ENCODE peak calls at places on chromosomes 5 and 9, in five cellular contexts. One of them, this sample, is unnamed.

GRCh38 chr5:41457942-41458341 is 52.5 kb downstream of the PLCXD3 start:
- DNase-seq in PC-3: peak; percentile 6
- DNase-seq in foreskin fibroblast: no peak
- DNase-seq in AG04450: no peak
- DNase-seq in coronary artery: no peak
- DNase-seq in this sample: no peak

GRCh38 chr5:16615737-16616535 is 861 bp downstream of the RETREG1 start:
- DNase-seq in PC-3: peak; percentile 48
- DNase-seq in foreskin fibroblast: no peak
- DNase-seq in AG04450: no peak
- DNase-seq in coronary artery: no peak
- DNase-seq in this sample: no peak

GRCh38 chr5:80835128-80835527 is 125.0 kb upstream of the RASGRF2 start:
- DNase-seq in PC-3: no peak
- DNase-seq in foreskin fibroblast: no peak
- DNase-seq in AG04450: no peak
- DNase-seq in coronary artery: no peak
- DNase-seq in this sample: no peak

GRCh38 chr9:12224449-12224848 is 468.7 kb upstream of the TYRP1 start:
- DNase-seq in PC-3: no peak
- DNase-seq in foreskin fibroblast: no peak
- DNase-seq in AG04450: no peak
- DNase-seq in coronary artery: no peak
- DNase-seq in this sample: no peak

GRCh38 chr5:36777105-36777757 is 99.3 kb upstream of the NIPBL start:
- DNase-seq in PC-3: peak; percentile 49
- DNase-seq in foreskin fibroblast: peak; percentile 43
- DNase-seq in AG04450: peak; percentile 8
- DNase-seq in coronary artery: no peak
- DNase-seq in this sample: no peak

GRCh38 chr5:93280518-93280917 is 300.5 kb downstream of the NR2F1-AS1 start:
- DNase-seq in PC-3: peak; percentile 24
- DNase-seq in foreskin fibroblast: no peak
- DNase-seq in AG04450: no peak
- DNase-seq in coronary artery: no peak
- DNase-seq in this sample: no peak

GRCh38 chr5:148796931-148797330 is 29.5 kb upstream of the ADRB2 start:
- DNase-seq in PC-3: peak; percentile 50
- DNase-seq in foreskin fibroblast: peak; percentile 26
- DNase-seq in AG04450: no peak
- DNase-seq in coronary artery: no peak
- DNase-seq in this sample: no peak

GRCh38 chr5:177472460-177473441 is 683 bp downstream of the DBN1 start:
- DNase-seq in PC-3: peak; percentile 44
- DNase-seq in foreskin fibroblast: peak; percentile 66
- DNase-seq in AG04450: no peak
- DNase-seq in coronary artery: no peak
- DNase-seq in this sample: no peak

GRCh38 chr5:29950416-29951145 is 1242.9 kb upstream of the CDH6 start:
- DNase-seq in PC-3: no peak
- DNase-seq in foreskin fibroblast: no peak
- DNase-seq in AG04450: no peak
- DNase-seq in coronary artery: no peak
- DNase-seq in this sample: no peak

GRCh38 chr5:145960848-145961600 is 24.6 kb downstream of the SH3RF2 start:
- DNase-seq in PC-3: no peak
- DNase-seq in foreskin fibroblast: no peak
- DNase-seq in AG04450: no peak
- DNase-seq in coronary artery: no peak
- DNase-seq in this sample: no peak

GRCh38 chr9:113541019-113541900 is 77.7 kb downstream of the RGS3 start:
- DNase-seq in PC-3: peak; percentile 24
- DNase-seq in foreskin fibroblast: peak; percentile 33
- DNase-seq in AG04450: no peak
- DNase-seq in coronary artery: peak; percentile 65
- DNase-seq in this sample: no peak

GRCh38 chr9:68832853-68833518 is 127.9 kb downstream of the PIP5K1B start:
- DNase-seq in PC-3: no peak
- DNase-seq in foreskin fibroblast: no peak
- DNase-seq in AG04450: no peak
- DNase-seq in coronary artery: no peak
- DNase-seq in this sample: no peak

GRCh38 chr5:178430187-178431062 is 159.8 kb downstream of the COL23A1 start:
- DNase-seq in PC-3: no peak
- DNase-seq in foreskin fibroblast: no peak
- DNase-seq in AG04450: no peak
- DNase-seq in coronary artery: no peak
- DNase-seq in this sample: no peak

GRCh38 chr5:172765766-172766286 is 5.2 kb downstream of the DUSP1 start:
- DNase-seq in PC-3: no peak
- DNase-seq in foreskin fibroblast: no peak
- DNase-seq in AG04450: no peak
- DNase-seq in coronary artery: no peak
- DNase-seq in this sample: no peak

GRCh38 chr9:36136894-36137391 is 410 bp downstream of the GLIPR2 start:
- DNase-seq in PC-3: no peak
- DNase-seq in foreskin fibroblast: peak; percentile 47
- DNase-seq in AG04450: no peak
- DNase-seq in coronary artery: no peak
- DNase-seq in this sample: no peak

GRCh38 chr5:72470817-72471216 is 36.4 kb downstream of the ZNF366 start:
- DNase-seq in PC-3: peak; percentile 83
- DNase-seq in foreskin fibroblast: peak; percentile 79
- DNase-seq in AG04450: no peak
- DNase-seq in coronary artery: no peak
- DNase-seq in this sample: no peak

GRCh38 chr5:25190521-25191000 is 545.8 kb upstream of the CDH10 start:
- DNase-seq in PC-3: no peak
- DNase-seq in foreskin fibroblast: no peak
- DNase-seq in AG04450: no peak
- DNase-seq in coronary artery: no peak
- DNase-seq in this sample: no peak

GRCh38 chr5:80076131-80077101 is 41.3 kb downstream of the THBS4 start:
- DNase-seq in PC-3: no peak
- DNase-seq in foreskin fibroblast: no peak
- DNase-seq in AG04450: no peak
- DNase-seq in coronary artery: no peak
- DNase-seq in this sample: no peak

GRCh38 chr9:109950710-109951443 is 170.9 kb downstream of the PALM2AKAP2 start:
- DNase-seq in PC-3: no peak
- DNase-seq in foreskin fibroblast: no peak
- DNase-seq in AG04450: no peak
- DNase-seq in coronary artery: no peak
- DNase-seq in this sample: no peak

GRCh38 chr9:17578911-17579793 is at the start of gene SH3GL2:
- DNase-seq in PC-3: peak; percentile 61
- DNase-seq in foreskin fibroblast: peak; percentile 51
- DNase-seq in AG04450: no peak
- DNase-seq in coronary artery: no peak
- DNase-seq in this sample: no peak

GRCh38 chr5:170745481-170746061 is 38.0 kb upstream of the GABRP start:
- DNase-seq in PC-3: peak; percentile 8
- DNase-seq in foreskin fibroblast: peak; percentile 49
- DNase-seq in AG04450: no peak
- DNase-seq in coronary artery: no peak
- DNase-seq in this sample: no peak

GRCh38 chr5:163433271-163433670 is 4.1 kb upstream of the CCNG1 start:
- DNase-seq in PC-3: no peak
- DNase-seq in foreskin fibroblast: no peak
- DNase-seq in AG04450: no peak
- DNase-seq in coronary artery: no peak
- DNase-seq in this sample: no peak

GRCh38 chr5:181069767-181070491 is 29.9 kb downstream of the BTNL9 start:
- DNase-seq in PC-3: no peak
- DNase-seq in foreskin fibroblast: no peak
- DNase-seq in AG04450: no peak
- DNase-seq in coronary artery: no peak
- DNase-seq in this sample: no peak

GRCh38 chr5:50666261-50667078 is at the start of gene PARP8:
- DNase-seq in PC-3: no peak
- DNase-seq in foreskin fibroblast: peak; percentile 70
- DNase-seq in AG04450: peak; percentile 11
- DNase-seq in coronary artery: peak; percentile 83
- DNase-seq in this sample: no peak

GRCh38 chr5:3195991-3196390 is 399.6 kb upstream of the IRX1 start:
- DNase-seq in PC-3: no peak
- DNase-seq in foreskin fibroblast: no peak
- DNase-seq in AG04450: no peak
- DNase-seq in coronary artery: no peak
- DNase-seq in this sample: no peak
- TF ChIP-seq CTCF in PC-3: no peak
- TF ChIP-seq CTCF in foreskin fibroblast: no peak
- TF ChIP-seq CTCF in AG04450: no peak
- TF ChIP-seq CTCF in coronary artery: no peak
- TF ChIP-seq CTCF in this sample: no peak

GRCh38 chr9:135910197-135910596 is 2.9 kb upstream of the CAMSAP1 start:
- DNase-seq in PC-3: no peak
- DNase-seq in foreskin fibroblast: no peak
- DNase-seq in AG04450: no peak
- DNase-seq in coronary artery: no peak
- DNase-seq in this sample: no peak
- H3K4me3 ChIP-seq in PC-3: no peak overlapping the region
- H3K4me3 ChIP-seq in foreskin fibroblast: no peak overlapping the region
- H3K4me3 ChIP-seq in AG04450: no peak overlapping the region
- H3K4me3 ChIP-seq in coronary artery: no peak overlapping the region
- H3K4me3 ChIP-seq in this sample: no peak overlapping the region

GRCh38 chr5:137580030-137580429 is 80.9 kb upstream of the SPOCK1 start:
- DNase-seq in PC-3: peak; percentile 5
- DNase-seq in foreskin fibroblast: no peak
- DNase-seq in AG04450: no peak
- DNase-seq in coronary artery: no peak
- DNase-seq in this sample: no peak
- TF ChIP-seq CTCF in PC-3: peak; percentile 51
- TF ChIP-seq CTCF in foreskin fibroblast: peak; percentile 34
- TF ChIP-seq CTCF in AG04450: peak; percentile 16
- TF ChIP-seq CTCF in coronary artery: no peak
- TF ChIP-seq CTCF in this sample: peak; percentile 45

DNA sequence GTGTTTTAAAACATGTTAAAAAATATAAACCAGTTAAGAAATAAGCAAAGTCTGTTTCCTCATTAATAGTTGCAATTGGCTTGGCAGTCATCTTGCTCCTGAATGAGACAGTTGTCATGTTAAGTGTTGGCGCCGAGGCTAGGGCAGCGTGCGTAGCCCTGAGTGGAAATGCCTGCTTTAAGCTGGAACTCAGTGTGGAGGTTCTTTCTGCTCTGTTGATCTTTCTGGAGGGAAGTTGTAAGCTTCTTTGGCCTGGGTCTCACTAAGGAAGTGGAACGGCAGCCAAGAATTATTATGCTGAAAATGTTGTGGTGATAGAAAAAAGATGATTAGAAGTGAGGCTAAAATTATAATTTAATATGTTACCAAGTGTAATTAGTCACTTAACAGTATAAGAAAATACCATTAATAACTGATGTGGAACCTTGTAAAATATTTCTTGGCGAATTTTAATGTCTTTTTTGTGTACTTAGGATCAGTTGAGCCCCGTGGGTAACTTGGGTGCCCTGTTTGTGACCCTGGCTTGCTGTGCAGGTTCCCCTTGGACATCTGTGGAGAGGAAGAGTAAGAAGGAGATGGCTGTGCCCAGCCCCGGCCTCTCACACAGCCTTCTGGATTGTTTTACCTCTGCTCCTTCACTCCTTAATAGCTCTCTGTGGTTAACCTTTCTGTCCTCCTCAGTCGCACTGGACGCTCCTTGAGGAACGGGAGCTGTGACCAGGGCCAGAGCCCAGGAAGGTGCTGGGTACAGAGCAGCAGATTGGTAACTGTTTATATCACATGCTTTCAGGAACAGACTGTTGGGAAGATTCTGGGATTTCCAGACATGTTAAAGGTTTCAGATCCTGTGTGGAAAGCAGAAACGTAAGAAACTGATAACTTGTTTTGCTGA is 31.0 kb downstream of the PCBD2 start:
- DNase-seq in PC-3: no peak
- DNase-seq in foreskin fibroblast: no peak
- DNase-seq in AG04450: no peak
- DNase-seq in coronary artery: no peak
- DNase-seq in this sample: no peak
- H3K4me3 ChIP-seq in PC-3: no peak overlapping the region
- H3K4me3 ChIP-seq in foreskin fibroblast: no peak overlapping the region
- H3K4me3 ChIP-seq in AG04450: no peak overlapping the region
- H3K4me3 ChIP-seq in coronary artery: no peak overlapping the region
- H3K4me3 ChIP-seq in this sample: no peak overlapping the region

GRCh38 chr9:38375572-38375963 is 16.9 kb upstream of the ALDH1B1 start:
- DNase-seq in PC-3: no peak
- DNase-seq in foreskin fibroblast: no peak
- DNase-seq in AG04450: no peak
- DNase-seq in coronary artery: no peak
- DNase-seq in this sample: no peak

GRCh38 chr9:38371495-38371894 is 21.0 kb upstream of the ALDH1B1 start:
- DNase-seq in PC-3: peak; percentile 63
- DNase-seq in foreskin fibroblast: peak; percentile 12
- DNase-seq in AG04450: no peak
- DNase-seq in coronary artery: no peak
- DNase-seq in this sample: no peak

GRCh38 chr9:38374847-38375571 is 17.5 kb upstream of the ALDH1B1 start:
- DNase-seq in PC-3: no peak
- DNase-seq in foreskin fibroblast: no peak
- DNase-seq in AG04450: no peak
- DNase-seq in coronary artery: no peak
- DNase-seq in this sample: no peak

GRCh38 chr9:38372685-38373619 is 19.6 kb upstream of the ALDH1B1 start:
- DNase-seq in PC-3: no peak
- DNase-seq in foreskin fibroblast: no peak
- DNase-seq in AG04450: no peak
- DNase-seq in coronary artery: peak; percentile 49
- DNase-seq in this sample: no peak

GRCh38 chr9:38373679-38374078 is 18.8 kb upstream of the ALDH1B1 start:
- DNase-seq in PC-3: no peak
- DNase-seq in foreskin fibroblast: no peak
- DNase-seq in AG04450: no peak
- DNase-seq in coronary artery: no peak
- DNase-seq in this sample: no peak
- TF ChIP-seq CTCF in PC-3: no peak
- TF ChIP-seq CTCF in foreskin fibroblast: no peak
- TF ChIP-seq CTCF in AG04450: no peak
- TF ChIP-seq CTCF in coronary artery: no peak
- TF ChIP-seq CTCF in this sample: no peak

This sample was measured in HFF-Myc.